ENCODE peak calls at places on chromosomes 3 and 15, in four cellular contexts. M is mammary epithelial cell, N is A549, G is left cardiac atrium. A is an unnamed sample.

GRCh38 chr3:48077835-48078234 is 61.6 kb upstream of the MAP4 start:
- DNase-seq in M (peak; percentile 51), N (no peak), G (no peak), A (no peak)

GRCh38 chr3:167829057-167829456 is 93.5 kb downstream of the SERPINI1 start:
- DNase-seq in N (no peak), G (no peak), M (no peak), A (no peak)

GRCh38 chr3:116111765-116112164 is 333.5 kb downstream of the LSAMP start:
- DNase-seq in G (no peak), M (peak; percentile 2), N (no peak), A (no peak)

GRCh38 chr3:177553586-177553985 is 356.3 kb upstream of the TBL1XR1 start:
- DNase-seq in N (no peak), M (no peak), G (no peak), A (no peak)

GRCh38 chr15:89444855-89445254 is 51.5 kb downstream of the RHCG start:
- DNase-seq in M (no peak), N (no peak), G (no peak), A (no peak)

GRCh38 chr3:180624714-180625113 is 22.8 kb downstream of the TTC14 start:
- DNase-seq in M (no peak), N (no peak), G (no peak), A (no peak)

GRCh38 chr3:72105306-72105705 is 320.4 kb upstream of the PROK2 start:
- DNase-seq in N (no peak), G (no peak), M (no peak), A (no peak)

GRCh38 chr3:195071916-195072820 is 198.8 kb downstream of the XXYLT1 start:
- DNase-seq in G (no peak), M (no peak), N (no peak), A (no peak)

GRCh38 chr3:23629181-23629893 is 176.4 kb upstream of the UBE2E1 start:
- DNase-seq in M (peak; percentile 32), G (no peak), N (no peak), A (no peak)

GRCh38 chr3:112231727-112232126 is 62.3 kb downstream of the SLC9C1 start:
- DNase-seq in N (no peak), G (no peak), M (no peak), A (no peak)

GRCh38 chr15:84046064-84046637 is 189.4 kb upstream of the GOLGA6L4 start:
- DNase-seq in G (no peak), M (no peak), N (no peak), A (no peak)

GRCh38 chr3:54511766-54512365 is 389.5 kb downstream of the CACNA2D3 start:
- DNase-seq in M (no peak), N (no peak), G (no peak), A (no peak)

GRCh38 chr15:40565333-40566238 is 744 bp upstream of the CCDC32 start:
- DNase-seq in N (no peak), G (no peak), M (no peak), A (no peak)

GRCh38 chr15:81098884-81099601 is 35.0 kb upstream of the CFAP161 start:
- DNase-seq in G (peak; percentile 81), M (no peak), N (no peak), A (no peak)

GRCh38 chr15:40859206-40859851 is 14.7 kb downstream of the RHOV start:
- DNase-seq in M (peak; percentile 76), G (peak; percentile 73), N (peak; percentile 82), A (peak; percentile 84)

GRCh38 chr15:67033521-67033920 is 31.9 kb upstream of the SMAD3 start:
- DNase-seq in M (no peak), N (no peak), G (peak; percentile 49), A (peak; percentile 11)

GRCh38 chr3:51384145-51384729 is 854 bp upstream of the MANF start:
- DNase-seq in M (no peak), N (no peak), G (peak; percentile 57), A (no peak)

GRCh38 chr15:84594617-84595290 is 6.1 kb upstream of the ZSCAN2 start:
- DNase-seq in G (no peak), M (no peak), N (no peak), A (no peak)

GRCh38 chr15:41559239-41559488 is 152 bp downstream of the TYRO3 start:
- DNase-seq in N (no peak), G (no peak), M (no peak), A (no peak)

GRCh38 chr15:33190539-33190938 is 4.0 kb downstream of the FMN1 start:
- DNase-seq in G (no peak), M (no peak), N (no peak), A (no peak)

GRCh38 chr3:13018039-13018431 is 55.2 kb downstream of the IQSEC1 start:
- DNase-seq in N (no peak), G (peak; percentile 59), M (no peak), A (no peak)

GRCh38 chr3:120450261-120450913 is 405 bp downstream of the FSTL1 start:
- DNase-seq in M (peak; percentile 45), G (peak; percentile 43), N (peak; percentile 41), A (no peak)

GRCh38 chr3:109729111-109729510 is 391.8 kb upstream of the DPPA4 start:
- DNase-seq in N (no peak), M (no peak), G (no peak), A (no peak)

GRCh38 chr15:58179741-58180381 is 41.7 kb downstream of the AQP9 start:
- DNase-seq in M (peak; percentile 91), G (no peak), N (no peak), A (no peak)

GRCh38 chr3:23114479-23114878 is 88.6 kb upstream of the UBE2E2 start:
- DNase-seq in G (no peak), N (no peak), M (no peak), A (no peak)

GRCh38 chr3:104245241-104245640 is 1121.5 kb upstream of the ALCAM start:
- DNase-seq in M (no peak), G (no peak), N (no peak), A (no peak)

GRCh38 chr3:187136936-187137335 is 2.4 kb downstream of the RPL39L start:
- DNase-seq in N (no peak), G (no peak), M (peak; percentile 92), A (no peak)

GRCh38 chr15:27167738-27168137 is 196.8 kb downstream of the GABRG3 start:
- DNase-seq in G (no peak), N (no peak), M (no peak), A (no peak)

GRCh38 chr3:24318668-24319287 is 175.9 kb downstream of the THRB start:
- DNase-seq in M (peak; percentile 82), G (no peak), N (peak; percentile 6), A (no peak)

GRCh38 chr3:156507285-156507684 is 47.6 kb downstream of the SSR3 start:
- DNase-seq in N (no peak), M (peak; percentile 27), G (no peak), A (no peak)

GRCh38 chr3:37170097-37170496 is 4.3 kb downstream of the LRRFIP2 start:
- DNase-seq in M (no peak), N (no peak), G (no peak), A (no peak)

GRCh38 chr3:165669967-165670366 is 167.3 kb downstream of the BCHE start:
- DNase-seq in N (no peak), G (no peak), M (no peak), A (no peak)

GRCh38 chr15:72203507-72203837 is 5.9 kb upstream of the GRAMD2A start:
- DNase-seq in N (no peak), M (peak; percentile 98), G (peak; percentile 82), A (no peak)

GRCh38 chr3:30553641-30554316 is 52.6 kb upstream of the TGFBR2 start:
- DNase-seq in M (peak; percentile 45), G (no peak), N (no peak), A (no peak)

GRCh38 chr3:152096280-152096679 is 172.4 kb upstream of the MBNL1 start:
- DNase-seq in N (no peak), M (no peak), G (no peak), A (no peak)

GRCh38 chr3:106529738-106530137 is 660.9 kb upstream of the CBLB start:
- DNase-seq in G (no peak), M (no peak), N (no peak), A (no peak)

A was measured in CD4-positive, alpha-beta T cell.